ENCODE peak calls at places on chromosomes 12 and 14, in six cellular contexts. One of them, this sample, is unnamed.

GRCh38 chr12:19507823-19508222 is 68.5 kb downstream of the AEBP2 start:
- DNase-seq in HS-5: no peak
- DNase-seq in progenitor cell of endocrine pancreas: no peak
- DNase-seq in H54: no peak
- DNase-seq in pancreas: no peak
- DNase-seq in tibial nerve: no peak
- DNase-seq in this sample: no peak

GRCh38 chr14:104882325-104882973 is 17.4 kb downstream of the CEP170B start:
- DNase-seq in HS-5: no peak
- DNase-seq in progenitor cell of endocrine pancreas: no peak
- DNase-seq in H54: peak; percentile 92
- DNase-seq in pancreas: peak; percentile 55
- DNase-seq in tibial nerve: no peak
- DNase-seq in this sample: no peak

GRCh38 chr12:26963413-26963812 is 25.1 kb downstream of the FGFR1OP2 start:
- DNase-seq in HS-5: no peak
- DNase-seq in progenitor cell of endocrine pancreas: no peak
- DNase-seq in H54: no peak
- DNase-seq in pancreas: no peak
- DNase-seq in tibial nerve: no peak
- DNase-seq in this sample: no peak

GRCh38 chr14:21894003-21894897 is 220.6 kb upstream of the OR4E1 start:
- DNase-seq in HS-5: no peak
- DNase-seq in progenitor cell of endocrine pancreas: no peak
- DNase-seq in H54: no peak
- DNase-seq in pancreas: no peak
- DNase-seq in tibial nerve: no peak
- DNase-seq in this sample: no peak

GRCh38 chr12:107310621-107311020 is 217.3 kb upstream of the CRY1 start:
- DNase-seq in HS-5: no peak
- DNase-seq in progenitor cell of endocrine pancreas: no peak
- DNase-seq in H54: no peak
- DNase-seq in pancreas: no peak
- DNase-seq in tibial nerve: no peak
- DNase-seq in this sample: no peak

GRCh38 chr14:30227871-30228270 is 300.2 kb upstream of the PRKD1 start:
- DNase-seq in HS-5: peak; percentile 35
- DNase-seq in progenitor cell of endocrine pancreas: no peak
- DNase-seq in H54: no peak
- DNase-seq in pancreas: no peak
- DNase-seq in tibial nerve: peak; percentile 43
- DNase-seq in this sample: no peak

GRCh38 chr12:3129301-3130052 is 52.3 kb downstream of the TSPAN9 start:
- DNase-seq in HS-5: peak; percentile 34
- DNase-seq in progenitor cell of endocrine pancreas: no peak
- DNase-seq in H54: no peak
- DNase-seq in pancreas: no peak
- DNase-seq in tibial nerve: no peak
- DNase-seq in this sample: no peak

GRCh38 chr14:74346341-74346740 is 1.9 kb upstream of the VRTN start:
- DNase-seq in HS-5: no peak
- DNase-seq in progenitor cell of endocrine pancreas: no peak
- DNase-seq in H54: no peak
- DNase-seq in pancreas: no peak
- DNase-seq in tibial nerve: no peak
- DNase-seq in this sample: no peak

GRCh38 chr14:78690836-78691235 is 520.7 kb downstream of the NRXN3 start:
- DNase-seq in HS-5: peak; percentile 28
- DNase-seq in progenitor cell of endocrine pancreas: no peak
- DNase-seq in H54: no peak
- DNase-seq in pancreas: no peak
- DNase-seq in tibial nerve: no peak
- DNase-seq in this sample: no peak

GRCh38 chr12:6552140-6552551 is 3.7 kb downstream of the IFFO1 start:
- DNase-seq in HS-5: no peak
- DNase-seq in progenitor cell of endocrine pancreas: no peak
- DNase-seq in H54: no peak
- DNase-seq in pancreas: no peak
- DNase-seq in tibial nerve: no peak
- DNase-seq in this sample: no peak

GRCh38 chr14:32224731-32225377 is 21.8 kb upstream of the RNU6-8 start:
- DNase-seq in HS-5: peak; percentile 23
- DNase-seq in progenitor cell of endocrine pancreas: no peak
- DNase-seq in H54: no peak
- DNase-seq in pancreas: no peak
- DNase-seq in tibial nerve: no peak
- DNase-seq in this sample: no peak

GRCh38 chr12:117282490-117282889 is 78.9 kb downstream of the NOS1 start:
- DNase-seq in HS-5: no peak
- DNase-seq in progenitor cell of endocrine pancreas: no peak
- DNase-seq in H54: no peak
- DNase-seq in pancreas: no peak
- DNase-seq in tibial nerve: no peak
- DNase-seq in this sample: no peak

GRCh38 chr14:61374284-61374683 is 52.9 kb downstream of the PRKCH start:
- DNase-seq in HS-5: no peak
- DNase-seq in progenitor cell of endocrine pancreas: no peak
- DNase-seq in H54: no peak
- DNase-seq in pancreas: no peak
- DNase-seq in tibial nerve: no peak
- DNase-seq in this sample: no peak

GRCh38 chr12:47858511-47859266 is 39.0 kb upstream of the HDAC7 start:
- DNase-seq in HS-5: no peak
- DNase-seq in progenitor cell of endocrine pancreas: no peak
- DNase-seq in H54: no peak
- DNase-seq in pancreas: no peak
- DNase-seq in tibial nerve: no peak
- DNase-seq in this sample: peak; percentile 91

GRCh38 chr12:109387425-109388166 is 39.9 kb downstream of the MYO1H start:
- DNase-seq in HS-5: no peak
- DNase-seq in progenitor cell of endocrine pancreas: no peak
- DNase-seq in H54: no peak
- DNase-seq in pancreas: no peak
- DNase-seq in tibial nerve: no peak
- DNase-seq in this sample: no peak

GRCh38 chr14:96764012-96764411 is 33.2 kb upstream of the VRK1 start:
- DNase-seq in HS-5: no peak
- DNase-seq in progenitor cell of endocrine pancreas: no peak
- DNase-seq in H54: no peak
- DNase-seq in pancreas: no peak
- DNase-seq in tibial nerve: no peak
- DNase-seq in this sample: no peak

GRCh38 chr12:117125275-117125613 is 26.0 kb upstream of the TESC start:
- DNase-seq in HS-5: no peak
- DNase-seq in progenitor cell of endocrine pancreas: no peak
- DNase-seq in H54: peak; percentile 25
- DNase-seq in pancreas: no peak
- DNase-seq in tibial nerve: no peak
- DNase-seq in this sample: no peak

GRCh38 chr12:75444444-75445136 is 36.0 kb upstream of the GLIPR1 start:
- DNase-seq in HS-5: no peak
- DNase-seq in progenitor cell of endocrine pancreas: no peak
- DNase-seq in H54: peak; percentile 6
- DNase-seq in pancreas: no peak
- DNase-seq in tibial nerve: no peak
- DNase-seq in this sample: no peak

GRCh38 chr14:77024171-77024627 is 4.3 kb downstream of the IRF2BPL start:
- DNase-seq in HS-5: no peak
- DNase-seq in progenitor cell of endocrine pancreas: no peak
- DNase-seq in H54: no peak
- DNase-seq in pancreas: peak; percentile 71
- DNase-seq in tibial nerve: no peak
- DNase-seq in this sample: peak; percentile 73

GRCh38 chr12:92573104-92573503 is 129.7 kb upstream of the PLEKHG7 start:
- DNase-seq in HS-5: no peak
- DNase-seq in progenitor cell of endocrine pancreas: no peak
- DNase-seq in H54: no peak
- DNase-seq in pancreas: no peak
- DNase-seq in tibial nerve: no peak
- DNase-seq in this sample: no peak

GRCh38 chr12:21656931-21657335 is 709 bp downstream of the LDHB start:
- DNase-seq in HS-5: no peak
- DNase-seq in progenitor cell of endocrine pancreas: no peak
- DNase-seq in H54: no peak
- DNase-seq in pancreas: peak; percentile 53
- DNase-seq in tibial nerve: no peak
- DNase-seq in this sample: no peak

GRCh38 chr12:31224768-31225448 is 101.0 kb downstream of the SINHCAF start:
- DNase-seq in HS-5: no peak
- DNase-seq in progenitor cell of endocrine pancreas: no peak
- DNase-seq in H54: no peak
- DNase-seq in pancreas: no peak
- DNase-seq in tibial nerve: no peak
- DNase-seq in this sample: no peak

GRCh38 chr12:63905523-63905922 is 61.0 kb downstream of the SRGAP1 start:
- DNase-seq in HS-5: no peak
- DNase-seq in progenitor cell of endocrine pancreas: no peak
- DNase-seq in H54: no peak
- DNase-seq in pancreas: no peak
- DNase-seq in tibial nerve: no peak
- DNase-seq in this sample: no peak

GRCh38 chr14:70908918-70909641 is 1.8 kb downstream of the PCNX1 start:
- DNase-seq in HS-5: no peak
- DNase-seq in progenitor cell of endocrine pancreas: no peak
- DNase-seq in H54: no peak
- DNase-seq in pancreas: no peak
- DNase-seq in tibial nerve: no peak
- DNase-seq in this sample: no peak

GRCh38 chr12:111330800-111331752 is 37.8 kb downstream of the PHETA1 start:
- DNase-seq in HS-5: peak; percentile 28
- DNase-seq in progenitor cell of endocrine pancreas: no peak
- DNase-seq in H54: peak; percentile 56
- DNase-seq in pancreas: no peak
- DNase-seq in tibial nerve: no peak
- DNase-seq in this sample: no peak

GRCh38 chr12:118356809-118357326 is 15.8 kb downstream of the TAOK3 start:
- DNase-seq in HS-5: peak; percentile 86
- DNase-seq in progenitor cell of endocrine pancreas: no peak
- DNase-seq in H54: no peak
- DNase-seq in pancreas: no peak
- DNase-seq in tibial nerve: no peak
- DNase-seq in this sample: no peak

GRCh38 chr12:19065871-19066270 is 63.7 kb upstream of the PLEKHA5 start:
- DNase-seq in HS-5: no peak
- DNase-seq in progenitor cell of endocrine pancreas: no peak
- DNase-seq in H54: no peak
- DNase-seq in pancreas: no peak
- DNase-seq in tibial nerve: no peak
- DNase-seq in this sample: no peak

GRCh38 chr12:126160912-126161311 is 1095.7 kb downstream of the AACS start:
- DNase-seq in HS-5: no peak
- DNase-seq in progenitor cell of endocrine pancreas: no peak
- DNase-seq in H54: no peak
- DNase-seq in pancreas: no peak
- DNase-seq in tibial nerve: no peak
- DNase-seq in this sample: no peak

GRCh38 chr12:19893514-19893913 is 454.2 kb downstream of the AEBP2 start:
- DNase-seq in HS-5: no peak
- DNase-seq in progenitor cell of endocrine pancreas: no peak
- DNase-seq in H54: no peak
- DNase-seq in pancreas: no peak
- DNase-seq in tibial nerve: no peak
- DNase-seq in this sample: no peak

GRCh38 chr12:13900718-13901117 is 80.7 kb downstream of the GRIN2B start:
- DNase-seq in HS-5: no peak
- DNase-seq in progenitor cell of endocrine pancreas: no peak
- DNase-seq in H54: no peak
- DNase-seq in pancreas: no peak
- DNase-seq in tibial nerve: no peak
- DNase-seq in this sample: no peak

GRCh38 chr12:19553177-19553576 is 113.9 kb downstream of the AEBP2 start:
- DNase-seq in HS-5: no peak
- DNase-seq in progenitor cell of endocrine pancreas: no peak
- DNase-seq in H54: no peak
- DNase-seq in pancreas: no peak
- DNase-seq in tibial nerve: no peak
- DNase-seq in this sample: no peak

GRCh38 chr14:38412654-38413053 is 156.8 kb upstream of the CLEC14A start:
- DNase-seq in HS-5: no peak
- DNase-seq in progenitor cell of endocrine pancreas: no peak
- DNase-seq in H54: no peak
- DNase-seq in pancreas: no peak
- DNase-seq in tibial nerve: no peak
- DNase-seq in this sample: no peak

GRCh38 chr14:69288001-69288771 is 28.2 kb downstream of the GALNT16 start:
- DNase-seq in HS-5: no peak
- DNase-seq in progenitor cell of endocrine pancreas: no peak
- DNase-seq in H54: no peak
- DNase-seq in pancreas: peak; percentile 25
- DNase-seq in tibial nerve: no peak
- DNase-seq in this sample: peak; percentile 74